ENCODE peak calls at places on chromosomes 6 and 20, in six cellular contexts. One of them, this sample, is unnamed.

GRCh38 chr6:87730310-87730709 is 28.3 kb upstream of the AKIRIN2 start:
- DNase-seq in HCT116: no peak
- DNase-seq in RWPE1: peak; percentile 41
- DNase-seq in neural progenitor cell: no peak
- DNase-seq in CD8-positive, alpha-beta memory T cell: no peak
- DNase-seq in GM23338: no peak
- DNase-seq in this sample: no peak

GRCh38 chr6:14819001-14819400 is 426.9 kb upstream of the JARID2 start:
- DNase-seq in HCT116: no peak
- DNase-seq in RWPE1: no peak
- DNase-seq in neural progenitor cell: no peak
- DNase-seq in CD8-positive, alpha-beta memory T cell: no peak
- DNase-seq in GM23338: no peak
- DNase-seq in this sample: no peak

GRCh38 chr6:35213161-35213823 is 464 bp upstream of the SCUBE3 start:
- DNase-seq in HCT116: no peak
- DNase-seq in RWPE1: no peak
- DNase-seq in neural progenitor cell: peak; percentile 97
- DNase-seq in CD8-positive, alpha-beta memory T cell: no peak
- DNase-seq in GM23338: peak; percentile 91
- DNase-seq in this sample: no peak

GRCh38 chr6:88728756-88729155 is 234.7 kb downstream of the RNGTT start:
- DNase-seq in HCT116: no peak
- DNase-seq in RWPE1: no peak
- DNase-seq in neural progenitor cell: peak; percentile 54
- DNase-seq in CD8-positive, alpha-beta memory T cell: no peak
- DNase-seq in GM23338: peak; percentile 73
- DNase-seq in this sample: no peak

GRCh38 chr6:117265425-117266266 is at the start of gene VGLL2:
- DNase-seq in HCT116: no peak
- DNase-seq in RWPE1: no peak
- DNase-seq in neural progenitor cell: peak; percentile 87
- DNase-seq in CD8-positive, alpha-beta memory T cell: no peak
- DNase-seq in GM23338: peak; percentile 74
- DNase-seq in this sample: peak; percentile 25

GRCh38 chr6:146785001-146785585 is 186.3 kb downstream of the ADGB start:
- DNase-seq in HCT116: peak; percentile 56
- DNase-seq in RWPE1: peak; percentile 8
- DNase-seq in neural progenitor cell: peak; percentile 78
- DNase-seq in CD8-positive, alpha-beta memory T cell: peak; percentile 1
- DNase-seq in GM23338: peak; percentile 85
- DNase-seq in this sample: peak; percentile 6

GRCh38 chr20:62355527-62356142 is 11.5 kb downstream of the LAMA5 start:
- DNase-seq in HCT116: no peak
- DNase-seq in RWPE1: no peak
- DNase-seq in neural progenitor cell: peak; percentile 43
- DNase-seq in CD8-positive, alpha-beta memory T cell: no peak
- DNase-seq in GM23338: no peak
- DNase-seq in this sample: no peak

GRCh38 chr6:75262716-75263463 is 19.3 kb upstream of the COX7A2 start:
- DNase-seq in HCT116: no peak
- DNase-seq in RWPE1: no peak
- DNase-seq in neural progenitor cell: no peak
- DNase-seq in CD8-positive, alpha-beta memory T cell: no peak
- DNase-seq in GM23338: no peak
- DNase-seq in this sample: no peak

GRCh38 chr20:58523072-58523681 is 8.0 kb upstream of the APCDD1L start:
- DNase-seq in HCT116: no peak
- DNase-seq in RWPE1: no peak
- DNase-seq in neural progenitor cell: peak; percentile 56
- DNase-seq in CD8-positive, alpha-beta memory T cell: no peak
- DNase-seq in GM23338: no peak
- DNase-seq in this sample: peak; percentile 92

GRCh38 chr6:3869632-3870527 is 20.7 kb downstream of the FAM50B start:
- DNase-seq in HCT116: no peak
- DNase-seq in RWPE1: no peak
- DNase-seq in neural progenitor cell: no peak
- DNase-seq in CD8-positive, alpha-beta memory T cell: no peak
- DNase-seq in GM23338: no peak
- DNase-seq in this sample: no peak

DNA sequence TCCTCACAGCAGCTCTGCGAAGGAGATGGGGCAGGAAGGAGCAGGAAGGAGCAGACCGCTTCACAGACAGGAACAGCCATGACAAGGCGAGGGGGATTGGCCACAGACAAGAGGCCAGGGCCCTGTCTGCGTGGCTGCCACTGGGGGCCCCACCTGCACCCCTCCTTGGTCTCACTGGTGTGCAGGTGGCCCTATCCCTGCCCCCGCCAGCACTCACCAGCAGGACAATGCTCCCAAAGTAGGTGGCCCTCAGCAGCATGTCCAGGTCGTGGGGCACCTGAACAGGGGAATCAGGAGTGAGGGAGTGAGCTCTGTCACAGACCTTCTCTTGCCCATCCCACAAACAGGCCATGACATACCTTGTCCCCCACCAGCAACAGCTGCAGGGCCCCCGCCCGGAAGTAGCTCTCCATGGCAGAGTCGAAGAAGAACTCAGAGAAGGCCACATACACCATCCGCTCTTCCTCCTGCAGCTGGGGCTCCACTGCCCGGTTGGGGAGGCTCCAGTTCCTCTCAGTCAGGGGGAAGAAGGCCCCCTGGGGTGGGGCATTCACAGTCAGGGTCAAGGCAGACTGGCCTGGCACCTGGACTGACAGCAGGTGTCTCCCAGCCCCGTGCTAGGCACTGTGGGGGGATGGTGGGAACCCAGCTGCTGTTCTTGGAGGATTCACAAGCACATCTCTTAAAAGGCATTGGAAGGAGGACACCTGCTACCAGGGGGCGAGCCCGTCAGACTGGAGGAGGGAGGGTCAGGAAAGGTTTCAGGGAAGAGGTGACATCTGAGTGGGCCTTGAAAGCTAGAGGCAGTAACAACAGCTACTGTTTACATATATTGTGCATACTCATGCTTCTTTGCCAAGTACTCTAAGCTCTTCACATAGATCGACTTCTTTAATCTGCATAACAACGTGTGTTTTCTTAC is 7.1 kb downstream of the PLTP start:
- DNase-seq in HCT116: no peak
- DNase-seq in RWPE1: no peak
- DNase-seq in neural progenitor cell: no peak
- DNase-seq in CD8-positive, alpha-beta memory T cell: no peak
- DNase-seq in GM23338: no peak
- DNase-seq in this sample: no peak
- H3K27ac ChIP-seq in HCT116: no peak overlapping the region
- H3K27ac ChIP-seq in RWPE1: peak overlapping the region; percentile 53
- H3K27ac ChIP-seq in neural progenitor cell: no peak overlapping the region
- H3K27ac ChIP-seq in CD8-positive, alpha-beta memory T cell: no peak overlapping the region
- H3K27ac ChIP-seq in GM23338: no peak overlapping the region
- H3K27ac ChIP-seq in this sample: peak overlapping the region; percentile 58

GRCh38 chr20:44186674-44187053 is 324 bp downstream of the JPH2 start:
- DNase-seq in HCT116: no peak
- DNase-seq in RWPE1: no peak
- DNase-seq in neural progenitor cell: no peak
- DNase-seq in CD8-positive, alpha-beta memory T cell: no peak
- DNase-seq in GM23338: no peak
- DNase-seq in this sample: no peak
- H3K27ac ChIP-seq in HCT116: no peak overlapping the region
- H3K27ac ChIP-seq in RWPE1: peak overlapping the region; percentile 95
- H3K27ac ChIP-seq in neural progenitor cell: no peak overlapping the region
- H3K27ac ChIP-seq in CD8-positive, alpha-beta memory T cell: no peak overlapping the region
- H3K27ac ChIP-seq in GM23338: no peak overlapping the region
- H3K27ac ChIP-seq in this sample: peak overlapping the region; percentile 10

DNA sequence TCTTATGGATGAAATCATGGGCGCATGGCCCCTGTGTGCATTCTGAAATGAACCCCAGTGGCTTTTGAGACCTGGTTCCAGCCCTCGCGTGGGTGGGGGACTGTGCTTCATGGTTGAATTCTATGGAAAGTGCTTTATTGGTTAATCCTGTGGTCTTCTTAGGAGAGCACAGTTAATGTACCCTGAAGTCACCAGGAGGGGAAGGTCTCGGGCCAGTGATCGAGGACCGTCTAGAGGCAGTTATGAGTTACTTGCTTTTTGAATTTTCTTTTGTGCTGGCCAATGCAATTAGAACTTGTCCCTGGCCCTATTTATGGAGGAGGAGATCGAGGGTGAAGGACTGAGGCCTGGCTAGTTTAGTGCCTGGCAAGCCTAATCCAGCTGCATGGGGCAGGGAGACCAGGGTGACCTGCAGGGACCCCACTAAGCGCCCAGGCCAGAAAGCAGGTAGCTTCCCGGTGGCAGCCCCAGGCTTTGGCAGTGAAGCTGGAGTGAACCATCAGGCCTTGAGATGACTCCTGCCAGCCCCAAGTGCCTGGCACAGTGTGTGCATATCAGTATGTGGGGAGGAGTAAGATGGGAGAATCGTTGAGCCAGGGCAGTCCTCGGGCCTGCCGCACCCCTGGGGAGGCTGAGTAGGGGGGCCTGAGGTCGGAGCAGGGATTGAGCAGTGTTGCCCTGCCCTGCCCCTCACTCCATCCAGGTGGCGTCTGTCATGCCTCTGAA is 144.6 kb upstream of the RNF24 start:
- DNase-seq in HCT116: no peak
- DNase-seq in RWPE1: no peak
- DNase-seq in neural progenitor cell: no peak
- DNase-seq in CD8-positive, alpha-beta memory T cell: no peak
- DNase-seq in GM23338: no peak
- DNase-seq in this sample: no peak
- H3K27ac ChIP-seq in HCT116: no peak overlapping the region
- H3K27ac ChIP-seq in RWPE1: peak overlapping the region; percentile 66
- H3K27ac ChIP-seq in neural progenitor cell: no peak overlapping the region
- H3K27ac ChIP-seq in CD8-positive, alpha-beta memory T cell: no peak overlapping the region
- H3K27ac ChIP-seq in GM23338: no peak overlapping the region
- H3K27ac ChIP-seq in this sample: no peak overlapping the region

GRCh38 chr20:24497851-24498250 is 28.4 kb downstream of the SYNDIG1 start:
- DNase-seq in HCT116: no peak
- DNase-seq in RWPE1: no peak
- DNase-seq in neural progenitor cell: no peak
- DNase-seq in CD8-positive, alpha-beta memory T cell: no peak
- DNase-seq in GM23338: no peak
- DNase-seq in this sample: peak; percentile 53
- H3K27ac ChIP-seq in HCT116: no peak overlapping the region
- H3K27ac ChIP-seq in RWPE1: no peak overlapping the region
- H3K27ac ChIP-seq in neural progenitor cell: no peak overlapping the region
- H3K27ac ChIP-seq in CD8-positive, alpha-beta memory T cell: no peak overlapping the region
- H3K27ac ChIP-seq in GM23338: no peak overlapping the region
- H3K27ac ChIP-seq in this sample: no peak overlapping the region

This sample was measured in astrocyte.